ENCODE peak calls at places on chromosomes 1 and 21, in ten cellular contexts. T is nephron progenitor cell, H is breast epithelium, L is AG10803, X is AG09309, R is brain microvascular endothelial cell, S is tibial artery, M is endothelial cell, W is PC-9, Z is GM10248. N is an unnamed sample.

GRCh38 chr1:10980841-10981727 is 31.4 kb upstream of the TARDBP start:
- DNase-seq in T (no peak), H (peak), L (peak), X (peak), R (no peak), S (no peak), M (no peak), W (no peak), Z (no peak), N (no peak)

GRCh38 chr1:201499795-201500669 is 6.9 kb downstream of the CSRP1 start:
- DNase-seq in T (no peak), H (peak), L (no peak), X (no peak), R (no peak), S (peak), M (no peak), W (no peak), Z (no peak), N (no peak)

GRCh38 chr1:229363723-229364122 is 20.9 kb upstream of the CCSAP start:
- DNase-seq in T (no peak), H (no peak), L (no peak), X (no peak), R (no peak), S (no peak), M (no peak), W (no peak), Z (no peak), N (no peak)

GRCh38 chr1:6587261-6588005 is 7.6 kb downstream of the ZBTB48 start:
- DNase-seq in T (no peak), H (peak), L (no peak), X (no peak), R (no peak), S (peak), M (no peak), W (no peak), Z (no peak), N (no peak)

GRCh38 chr1:158035014-158035413 is 41.6 kb downstream of the KIRREL1 start:
- DNase-seq in T (no peak), H (no peak), L (no peak), X (no peak), R (no peak), S (no peak), M (no peak), W (no peak), Z (no peak), N (no peak)

GRCh38 chr1:200040516-200041138 is 13.1 kb downstream of the NR5A2 start:
- DNase-seq in T (peak), H (no peak), L (no peak), X (no peak), R (no peak), S (no peak), M (peak), W (no peak), Z (peak), N (no peak)

GRCh38 chr1:204258213-204259115 is 44.7 kb upstream of the GOLT1A start:
- DNase-seq in T (peak), H (no peak), L (peak), X (no peak), R (peak), S (no peak), M (peak), W (peak), Z (peak), N (no peak)

GRCh38 chr1:25843483-25843882 is 15.8 kb downstream of the AUNIP start:
- DNase-seq in T (no peak), H (no peak), L (no peak), X (no peak), R (no peak), S (no peak), M (no peak), W (no peak), Z (no peak), N (no peak)

GRCh38 chr1:194640322-194640721 is 1453.9 kb upstream of the B3GALT2 start:
- DNase-seq in T (no peak), H (no peak), L (no peak), X (no peak), R (no peak), S (no peak), M (no peak), W (no peak), Z (no peak), N (no peak)

GRCh38 chr1:24074817-24075725 is 36.9 kb downstream of the MYOM3 start:
- DNase-seq in T (no peak), H (no peak), L (no peak), X (no peak), R (no peak), S (no peak), M (no peak), W (peak), Z (no peak), N (no peak)

GRCh38 chr1:182910143-182910542 is 42.8 kb downstream of the SHCBP1L start:
- DNase-seq in T (no peak), H (no peak), L (no peak), X (no peak), R (no peak), S (no peak), M (no peak), W (no peak), Z (no peak), N (no peak)

GRCh38 chr1:81679972-81680371 is 120.8 kb upstream of the ADGRL2 start:
- DNase-seq in T (peak), H (no peak), L (peak), X (no peak), R (no peak), S (no peak), M (no peak), W (no peak), Z (no peak), N (no peak)

GRCh38 chr1:238409191-238409846 is 518.6 kb upstream of the ZP4 start:
- DNase-seq in T (no peak), H (no peak), L (peak), X (peak), R (peak), S (no peak), M (no peak), W (no peak), Z (no peak), N (no peak)

GRCh38 chr1:214846276-214846675 is 236.3 kb upstream of the KCNK2 start:
- DNase-seq in T (no peak), H (no peak), L (no peak), X (no peak), R (no peak), S (no peak), M (no peak), W (no peak), Z (no peak), N (no peak)

GRCh38 chr1:152580433-152580832 is at the start of gene LCE3D:
- DNase-seq in T (no peak), H (no peak), L (no peak), X (no peak), R (no peak), S (no peak), M (no peak), W (no peak), Z (no peak), N (no peak)

GRCh38 chr1:3692593-3692992 is 40.3 kb downstream of the TP73 start:
- DNase-seq in T (no peak), H (no peak), L (no peak), X (no peak), R (no peak), S (no peak), M (no peak), W (no peak), Z (no peak), N (no peak)

GRCh38 chr1:236099622-236100021 is 34.7 kb upstream of the NID1 start:
- DNase-seq in T (no peak), H (peak), L (peak), X (no peak), R (no peak), S (no peak), M (no peak), W (no peak), Z (no peak), N (no peak)

GRCh38 chr1:92784051-92784638 is 763 bp downstream of the EVI5 start:
- DNase-seq in T (no peak), H (no peak), L (peak), X (no peak), R (peak), S (no peak), M (peak), W (no peak), Z (peak), N (no peak)

GRCh38 chr1:201487742-201488141 is 18.8 kb upstream of the PHLDA3 start:
- DNase-seq in T (no peak), H (no peak), L (peak), X (no peak), R (no peak), S (no peak), M (no peak), W (no peak), Z (no peak), N (no peak)

GRCh38 chr1:34057347-34057746 is 107.7 kb downstream of the CSMD2 start:
- DNase-seq in T (peak), H (no peak), L (no peak), X (no peak), R (no peak), S (no peak), M (no peak), W (no peak), Z (no peak), N (no peak)

GRCh38 chr1:1086911-1087341 is 12.8 kb upstream of the RNF223 start:
- DNase-seq in T (no peak), H (no peak), L (no peak), X (no peak), R (no peak), S (peak), M (no peak), W (no peak), Z (no peak), N (no peak)

GRCh38 chr1:196608401-196609113 is at the start of gene KCNT2:
- DNase-seq in T (peak), H (no peak), L (peak), X (no peak), R (peak), S (peak), M (peak), W (peak), Z (peak), N (no peak)

GRCh38 chr1:198660341-198661056 is 21.7 kb downstream of the PTPRC start:
- DNase-seq in T (no peak), H (no peak), L (no peak), X (no peak), R (no peak), S (no peak), M (no peak), W (no peak), Z (no peak), N (no peak)

GRCh38 chr1:65310078-65310587 is 790 bp downstream of the DNAJC6 start:
- DNase-seq in T (no peak), H (no peak), L (no peak), X (no peak), R (peak), S (no peak), M (no peak), W (no peak), Z (no peak), N (no peak)

GRCh38 chr1:90924982-90925381 is 96.9 kb downstream of the ZNF644 start:
- DNase-seq in T (no peak), H (no peak), L (no peak), X (no peak), R (peak), S (no peak), M (no peak), W (no peak), Z (no peak), N (no peak)

GRCh38 chr1:15923241-15923640 is 52.7 kb downstream of the ZBTB17 start:
- DNase-seq in T (no peak), H (no peak), L (peak), X (no peak), R (peak), S (no peak), M (no peak), W (peak), Z (no peak), N (no peak)

GRCh38 chr1:183968386-183968785 is 69.1 kb downstream of the COLGALT2 start:
- DNase-seq in T (no peak), H (no peak), L (no peak), X (no peak), R (no peak), S (no peak), M (no peak), W (no peak), Z (no peak), N (no peak)

GRCh38 chr1:69568435-69569280 is 936 bp downstream of the LRRC7 start:
- DNase-seq in T (no peak), H (no peak), L (no peak), X (no peak), R (no peak), S (peak), M (no peak), W (no peak), Z (peak), N (no peak)

GRCh38 chr1:153617677-153618076 is 1.6 kb upstream of the S100A14 start:
- DNase-seq in T (peak), H (no peak), L (peak), X (no peak), R (no peak), S (peak), M (peak), W (no peak), Z (peak), N (no peak)

GRCh38 chr1:225689882-225690459 is 37.0 kb upstream of the ENAH start:
- DNase-seq in T (no peak), H (no peak), L (no peak), X (no peak), R (peak), S (peak), M (no peak), W (no peak), Z (no peak), N (no peak)

GRCh38 chr1:22412932-22413727 is 38.5 kb upstream of the ZBTB40 start:
- DNase-seq in T (no peak), H (no peak), L (peak), X (no peak), R (peak), S (no peak), M (no peak), W (peak), Z (no peak), N (no peak)

GRCh38 chr1:150234647-150235435 is 1.1 kb downstream of the ANP32E start:
- DNase-seq in T (peak), H (peak), L (peak), X (no peak), R (peak), S (peak), M (peak), W (peak), Z (peak), N (no peak)

GRCh38 chr1:84370831-84371394 is 27.4 kb upstream of the DNASE2B start:
- DNase-seq in T (no peak), H (no peak), L (peak), X (peak), R (peak), S (no peak), M (no peak), W (no peak), Z (no peak), N (no peak)

GRCh38 chr21:46477765-46478164 is 19.1 kb downstream of the DIP2A start:
- DNase-seq in T (no peak), H (no peak), L (peak), X (peak), R (no peak), S (no peak), M (no peak), W (peak), Z (no peak), N (no peak)

GRCh38 chr1:55239548-55239947 is 24.4 kb upstream of the USP24 start:
- DNase-seq in T (no peak), H (no peak), L (no peak), X (no peak), R (no peak), S (no peak), M (no peak), W (no peak), Z (no peak), N (no peak)

GRCh38 chr1:208101661-208102431 is 142.3 kb downstream of the PLXNA2 start:
- DNase-seq in T (no peak), H (no peak), L (peak), X (no peak), R (no peak), S (no peak), M (no peak), W (no peak), Z (no peak), N (no peak)

DNA sequence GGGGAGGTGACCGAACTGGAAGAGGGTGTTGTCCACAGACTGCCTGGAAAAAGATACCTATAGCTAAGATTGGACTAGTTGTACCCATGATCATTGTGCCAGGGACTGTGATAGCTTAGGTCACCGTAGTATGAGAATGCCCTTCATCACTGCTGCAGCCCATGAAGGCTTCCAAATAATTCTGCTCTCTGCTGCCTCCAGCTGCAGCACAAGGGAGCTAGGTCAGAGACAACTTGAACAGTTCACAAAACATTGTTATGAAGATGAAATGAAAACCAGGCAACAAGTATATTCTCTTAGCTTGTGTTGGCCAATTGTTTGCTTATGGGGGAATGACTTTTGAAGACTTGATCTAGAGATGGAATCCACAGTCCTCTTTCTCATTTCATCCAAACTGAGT is 246.7 kb downstream of the MRPL39 start:
- DNase-seq in T (no peak), H (no peak), L (no peak), X (no peak), R (no peak), S (no peak), M (no peak), W (no peak), Z (no peak), N (no peak)
- TF ChIP-seq CTCF in T (no peak), H (no peak), L (peak), X (peak), R (peak), S (no peak), M (no peak), W (no peak), Z (no peak), N (no peak)

DNA sequence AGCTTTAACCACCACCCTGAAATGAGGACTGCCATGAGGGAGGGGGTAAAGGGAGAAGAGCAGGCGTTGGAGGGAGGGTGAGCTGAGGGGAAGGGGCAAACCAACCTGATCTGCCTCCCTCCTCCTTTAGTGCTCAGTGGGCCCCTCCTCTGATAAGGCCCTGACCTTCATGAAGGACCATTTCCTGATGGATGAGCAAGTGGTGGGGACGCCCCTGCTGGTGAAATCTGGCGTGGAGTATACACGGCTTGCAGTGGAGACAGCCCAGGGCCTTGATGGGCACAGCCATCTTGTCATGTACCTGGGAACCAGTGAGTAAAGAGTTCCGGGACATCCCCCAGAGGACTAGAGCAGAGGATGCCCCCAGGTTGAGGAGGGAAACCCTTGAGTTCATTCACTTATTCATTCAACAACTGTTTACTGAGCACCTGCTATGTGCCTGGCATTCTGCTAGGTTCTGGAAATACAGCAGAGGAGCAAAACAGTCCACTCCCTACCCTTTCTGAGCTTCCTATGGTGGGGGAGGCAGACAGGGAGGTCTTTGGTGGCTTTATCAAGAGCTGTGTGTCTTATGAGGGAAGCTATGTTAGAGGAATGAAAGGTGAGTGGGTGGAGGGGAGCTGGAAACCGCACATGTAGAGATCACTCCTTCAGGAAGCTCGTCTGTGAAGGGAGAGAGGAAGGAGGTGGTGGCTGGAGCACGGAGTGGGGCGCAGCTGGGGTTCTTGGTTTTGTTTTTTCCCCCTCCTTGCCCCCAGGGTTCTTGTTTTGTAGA is 19.5 kb downstream of the SEMA4A start:
- DNase-seq in T (no peak), H (no peak), L (no peak), X (no peak), R (no peak), S (no peak), M (no peak), W (no peak), Z (peak), N (no peak)
- TF ChIP-seq CTCF in T (no peak), H (no peak), L (no peak), X (no peak), R (peak), S (no peak), M (no peak), W (no peak), Z (no peak), N (no peak)

GRCh38 chr1:53992085-53992874 is 25.7 kb downstream of the LDLRAD1 start:
- DNase-seq in T (peak), H (no peak), L (no peak), X (no peak), R (no peak), S (no peak), M (no peak), W (peak), Z (no peak), N (no peak)
- TF ChIP-seq CTCF in T (peak), H (no peak), L (peak), X (peak), R (peak), S (no peak), M (no peak), W (peak), Z (peak), N (no peak)

GRCh38 chr1:35563166-35563565 is 5.6 kb downstream of the NCDN start:
- DNase-seq in T (no peak), H (no peak), L (no peak), X (no peak), R (no peak), S (no peak), M (no peak), W (no peak), Z (no peak), N (no peak)

GRCh38 chr1:35564037-35564883 is 6.7 kb downstream of the NCDN start:
- DNase-seq in T (peak), H (peak), L (peak), X (no peak), R (peak), S (peak), M (peak), W (peak), Z (peak), N (peak)

GRCh38 chr1:35567947-35568558 is 5.1 kb upstream of the TFAP2E start:
- DNase-seq in T (no peak), H (no peak), L (no peak), X (no peak), R (no peak), S (no peak), M (no peak), W (no peak), Z (no peak), N (no peak)

GRCh38 chr1:35565742-35566133 is 7.4 kb upstream of the TFAP2E start:
- DNase-seq in T (no peak), H (no peak), L (no peak), X (no peak), R (no peak), S (no peak), M (no peak), W (no peak), Z (no peak), N (no peak)

GRCh38 chr1:35564884-35565741 is 7.5 kb downstream of the NCDN start:
- DNase-seq in T (no peak), H (no peak), L (no peak), X (no peak), R (no peak), S (no peak), M (no peak), W (no peak), Z (no peak), N (no peak)
- TF ChIP-seq CTCF in T (no peak), H (no peak), L (no peak), X (no peak), R (no peak), S (no peak), M (peak), W (peak), Z (no peak), N (no peak)

GRCh38 chr1:245153081-245153644 is 1.6 kb upstream of the KIF26B start:
- DNase-seq in T (peak), H (peak), L (peak), X (no peak), R (peak), S (peak), M (peak), W (peak), Z (peak), N (no peak)
- TF ChIP-seq CTCF in T (peak), H (no peak), L (peak), X (peak), R (peak), S (peak), M (peak), W (peak), Z (peak), N (peak)